ENCODE peak calls at places on chromosomes 2 and 18, in six cellular contexts. H, W, T, G, E and A are unnamed samples.

GRCh38 chr2:73938761-73939352 is 12.2 kb downstream of the DGUOK start:
- DNase-seq in G (peak), E (no peak), W (no peak), T (peak), H (no peak), A (no peak)

GRCh38 chr2:229409751-229410181 is 138.7 kb upstream of the PID1 start:
- DNase-seq in T (peak), G (peak), W (no peak), E (no peak), H (peak), A (no peak)

GRCh38 chr2:73079636-73080035 is 8.1 kb upstream of the SFXN5 start:
- DNase-seq in W (no peak), G (no peak), T (no peak), H (no peak), E (no peak), A (no peak)

GRCh38 chr2:15993232-15993610 is 52.9 kb downstream of the MYCN start:
- DNase-seq in H (no peak), E (no peak), W (no peak), T (no peak), G (no peak), A (no peak)

GRCh38 chr18:13011719-13012118 is 20.6 kb downstream of the CEP192 start:
- DNase-seq in E (no peak), W (no peak), G (no peak), T (no peak), H (no peak), A (no peak)

GRCh38 chr18:35526476-35527120 is 28.8 kb upstream of the INO80C start:
- DNase-seq in G (peak), W (no peak), H (peak), E (no peak), T (no peak), A (no peak)

GRCh38 chr2:227406177-227407031 is 18.7 kb upstream of the SCYGR1 start:
- DNase-seq in E (peak), G (peak), H (peak), W (peak), T (peak), A (peak)

GRCh38 chr2:232455426-232456255 is at the start of gene ALPI:
- DNase-seq in H (no peak), E (no peak), T (no peak), G (no peak), W (no peak), A (no peak)

GRCh38 chr18:12657048-12657848 is 659 bp downstream of the SPIRE1 start:
- DNase-seq in G (peak), H (peak), T (peak), W (peak), E (no peak), A (peak)

GRCh38 chr2:138676654-138677053 is 103.5 kb downstream of the NXPH2 start:
- DNase-seq in E (no peak), G (no peak), W (no peak), T (no peak), H (no peak), A (no peak)

GRCh38 chr2:219142329-219142728 is 18.3 kb downstream of the NHEJ1 start:
- DNase-seq in E (no peak), H (peak), W (no peak), T (peak), G (peak), A (no peak)

GRCh38 chr18:13603304-13604019 is 122.9 kb downstream of the FAM210A start:
- DNase-seq in G (no peak), W (no peak), T (no peak), E (no peak), H (no peak), A (no peak)

GRCh38 chr2:9319338-9319715 is 104.0 kb downstream of the ITGB1BP1 start:
- DNase-seq in G (no peak), E (no peak), H (no peak), T (no peak), W (no peak), A (no peak)

GRCh38 chr2:924701-925100 is 25.9 kb upstream of the SNTG2 start:
- DNase-seq in T (no peak), H (no peak), E (no peak), G (no peak), W (no peak), A (no peak)

GRCh38 chr2:234951386-234952269 is at the start of gene SH3BP4:
- DNase-seq in T (peak), W (peak), G (peak), E (no peak), H (peak), A (peak)

GRCh38 chr2:170771049-170771937 is 1.1 kb downstream of the ERICH2 start:
- DNase-seq in T (peak), E (no peak), W (peak), G (peak), H (peak), A (peak)

GRCh38 chr18:62717059-62717849 is 1.9 kb downstream of the PHLPP1 start:
- DNase-seq in E (no peak), H (peak), G (peak), W (peak), T (peak), A (no peak)
- H3K18ac ChIP-seq in E (no peak), H (peak), G (peak), W (no peak), T (no peak), A (peak)

GRCh38 chr2:120355867-120356266 is 9.9 kb downstream of the INHBB start:
- DNase-seq in G (no peak), H (no peak), E (no peak), W (no peak), T (no peak), A (no peak)

GRCh38 chr2:120354935-120355845 is 9.3 kb downstream of the INHBB start:
- DNase-seq in H (no peak), W (no peak), G (no peak), T (no peak), E (no peak), A (no peak)

GRCh38 chr2:120357768-120358167 is 11.8 kb downstream of the INHBB start:
- DNase-seq in E (no peak), T (no peak), H (no peak), G (no peak), W (no peak), A (no peak)

GRCh38 chr2:120360307-120360855 is 14.4 kb downstream of the INHBB start:
- DNase-seq in W (no peak), T (peak), G (no peak), H (no peak), E (no peak), A (no peak)

GRCh38 chr2:120358734-120359465 is 13.0 kb downstream of the INHBB start:
- DNase-seq in W (no peak), T (no peak), G (no peak), H (no peak), E (no peak), A (no peak)
- H2BK15ac ChIP-seq in W (no peak), T (no peak), G (no peak), H (no peak), E (no peak), A (no peak)

DNA sequence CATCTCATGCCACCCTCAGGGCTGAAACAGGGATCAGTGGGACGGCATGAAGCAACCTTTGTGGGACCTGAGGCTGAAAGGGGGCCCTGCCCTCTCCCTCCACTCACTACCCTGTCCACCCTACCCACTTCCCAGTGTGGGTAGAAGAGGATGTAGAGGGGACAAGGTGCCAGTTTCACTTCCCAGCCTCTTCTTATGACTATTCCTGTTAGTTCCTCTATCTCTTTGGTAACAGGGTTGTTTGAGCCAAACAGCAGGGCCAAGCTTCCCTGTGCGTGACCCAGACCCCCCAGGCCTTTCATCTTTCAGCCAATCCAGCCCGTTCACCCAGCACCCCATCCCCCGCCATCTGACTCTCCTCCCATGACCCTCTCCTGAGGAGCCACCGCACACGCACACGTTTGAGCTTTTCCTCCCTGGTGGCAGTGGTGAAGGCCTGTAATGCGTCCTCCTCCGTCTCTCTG is 82.3 kb downstream of the STPG4 start:
- DNase-seq in W (no peak), G (no peak), E (no peak), T (no peak), H (no peak), A (no peak)
- H3K18ac ChIP-seq in W (peak), G (peak), E (no peak), T (no peak), H (no peak), A (peak)

GRCh38 chr2:225472161-225472560 is 72.7 kb downstream of the NYAP2 start:
- DNase-seq in G (no peak), E (no peak), H (no peak), W (no peak), T (no peak), A (no peak)
- H2BK15ac ChIP-seq in G (no peak), E (no peak), H (no peak), W (no peak), T (no peak), A (no peak)